ENCODE peak calls at places on chromosomes 4 and X, in nine cellular contexts. J is spleen, E is GM23338, M is HCT116, V is GM12891, Q is GM12878, G is transverse colon, D is upper lobe of left lung, Y is sigmoid colon. H is an unnamed sample.

GRCh38 chr4:6926681-6927478 is 17.3 kb downstream of the TBC1D14 start:
- DNase-seq in J (no peak), E (no peak), M (no peak), V (no peak), Q (no peak), G (peak), D (peak), Y (no peak), H (no peak)

GRCh38 chr4:13907255-13907751 is 279.8 kb upstream of the BOD1L1 start:
- DNase-seq in J (no peak), E (peak), M (no peak), V (no peak), Q (no peak), G (no peak), D (no peak), Y (no peak), H (no peak)

GRCh38 chr4:157014621-157015591 is 43.3 kb upstream of the PDGFC start:
- DNase-seq in J (no peak), E (peak), M (peak), V (no peak), Q (no peak), G (no peak), D (no peak), Y (no peak), H (no peak)

GRCh38 chr4:55183926-55184599 is 58.7 kb upstream of the KDR start:
- DNase-seq in J (no peak), E (peak), M (peak), V (no peak), Q (no peak), G (no peak), D (peak), Y (no peak), H (peak)

GRCh38 chrX:39828971-39829370 is 268.8 kb downstream of the BCOR start:
- DNase-seq in J (no peak), E (no peak), M (no peak), V (no peak), Q (no peak), G (no peak), D (no peak), Y (no peak), H (no peak)

GRCh38 chrX:133094098-133094731 is 2.7 kb downstream of the USP26 start:
- DNase-seq in J (no peak), E (no peak), M (no peak), V (no peak), Q (no peak), G (no peak), D (no peak), Y (no peak), H (no peak)

GRCh38 chrX:4572652-4573051 is 859.2 kb upstream of the PRKX start:
- DNase-seq in J (no peak), E (peak), M (no peak), V (no peak), Q (no peak), G (no peak), D (no peak), Y (no peak), H (no peak)

GRCh38 chrX:1485033-1485432 is 32.3 kb upstream of the ASMTL start:
- DNase-seq in J (peak), E (no peak), M (no peak), V (no peak), Q (no peak), G (no peak), D (no peak), Y (peak), H (peak)

GRCh38 chr4:141350122-141350904 is 129.6 kb downstream of the ZNF330 start:
- DNase-seq in J (no peak), E (no peak), M (no peak), V (no peak), Q (no peak), G (peak), D (peak), Y (peak), H (no peak)
- TF ChIP-seq POLR2AphosphoS5 in J (no peak), E (no peak), M (no peak), V (no peak), Q (no peak), G (peak), D (no peak), Y (peak), H (no peak)

GRCh38 chr4:23887173-23887572 is 2.7 kb downstream of the PPARGC1A start:
- DNase-seq in J (no peak), E (no peak), M (no peak), V (no peak), Q (no peak), G (no peak), D (no peak), Y (no peak), H (no peak)

GRCh38 chr4:23889368-23889767 is 479 bp downstream of the PPARGC1A start:
- DNase-seq in J (no peak), E (no peak), M (no peak), V (no peak), Q (no peak), G (no peak), D (no peak), Y (no peak), H (no peak)

GRCh38 chr4:23887989-23888388 is 1.9 kb downstream of the PPARGC1A start:
- DNase-seq in J (no peak), E (no peak), M (no peak), V (no peak), Q (no peak), G (no peak), D (no peak), Y (no peak), H (no peak)

GRCh38 chr4:23889814-23890269 is at the start of gene PPARGC1A:
- DNase-seq in J (no peak), E (peak), M (no peak), V (no peak), Q (no peak), G (peak), D (peak), Y (peak), H (peak)

DNA sequence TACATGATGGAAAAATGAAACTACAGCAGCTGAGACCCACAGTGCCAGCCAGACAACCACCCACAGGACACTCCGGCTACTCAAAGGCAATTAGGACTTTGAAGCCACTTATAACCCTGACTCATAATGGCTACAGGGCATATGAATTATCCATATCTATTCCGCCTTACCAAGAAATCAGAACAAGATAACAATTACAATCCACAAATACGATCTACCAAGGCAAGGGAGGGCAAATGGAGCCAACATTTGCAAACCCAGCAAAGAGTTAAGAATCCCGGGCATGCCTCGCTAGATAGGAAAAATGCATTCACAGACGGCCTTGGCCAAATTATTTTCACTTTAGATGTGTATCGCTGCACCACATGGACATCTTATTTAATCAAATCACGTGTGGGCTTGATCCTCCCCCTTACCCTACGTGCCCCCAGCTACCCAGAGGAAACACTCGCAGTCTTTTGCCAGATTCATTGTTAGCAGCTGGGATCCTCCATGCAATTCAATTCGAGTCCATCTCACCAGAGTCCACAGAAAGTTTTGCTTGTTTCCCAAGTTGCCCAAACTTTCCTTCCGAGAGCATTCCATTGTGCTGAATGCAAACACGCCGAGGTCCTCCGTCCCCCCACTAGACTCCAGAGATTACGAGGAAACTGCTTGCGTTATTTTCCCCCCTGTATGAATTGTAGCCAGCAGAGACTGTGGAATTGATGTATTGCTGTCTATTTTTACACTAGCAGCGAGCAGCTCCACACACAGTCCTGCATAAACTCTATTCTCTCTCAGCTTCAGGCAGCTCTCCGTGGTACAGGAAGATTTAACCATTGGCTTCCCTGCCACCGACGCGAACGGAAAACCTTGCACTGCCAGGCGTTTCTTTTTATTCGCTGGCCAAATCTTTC is 1.2 kb downstream of the PPARGC1A start:
- DNase-seq in J (no peak), E (peak), M (no peak), V (no peak), Q (no peak), G (no peak), D (no peak), Y (peak), H (no peak)
- TF ChIP-seq POLR2AphosphoS5 in J (no peak), E (no peak), M (no peak), V (no peak), Q (no peak), G (peak), D (peak), Y (peak), H (no peak)

DNA sequence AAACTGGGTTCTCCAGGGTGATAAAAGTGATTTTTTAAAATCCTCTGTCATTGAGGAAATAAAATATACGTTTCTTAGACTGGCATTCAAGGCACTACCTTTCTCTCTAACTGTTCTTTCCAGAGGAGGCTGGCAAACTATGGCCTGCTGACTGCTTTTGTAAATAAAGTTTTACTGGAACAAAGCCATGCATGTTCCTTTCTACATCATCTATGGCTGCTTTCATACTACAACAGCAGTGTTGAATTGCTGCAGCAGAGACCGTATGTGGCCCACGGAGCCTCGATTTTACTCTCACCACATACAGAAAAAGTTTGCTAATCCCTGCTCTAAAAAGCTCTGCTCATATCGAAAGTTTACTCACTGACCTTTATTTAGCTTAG is 20.2 kb downstream of the SETD7 start:
- DNase-seq in J (no peak), E (no peak), M (no peak), V (no peak), Q (no peak), G (no peak), D (no peak), Y (no peak), H (no peak)
- TF ChIP-seq POLR2AphosphoS5 in J (no peak), E (no peak), M (no peak), V (no peak), Q (no peak), G (no peak), D (no peak), Y (no peak), H (no peak)

GRCh38 chrX:139542652-139543051 is 12.1 kb downstream of the F9 start:
- DNase-seq in J (no peak), E (no peak), M (no peak), V (no peak), Q (no peak), G (no peak), D (no peak), Y (no peak), H (no peak)

GRCh38 chrX:139538907-139539593 is 8.5 kb downstream of the F9 start:
- DNase-seq in J (no peak), E (no peak), M (no peak), V (no peak), Q (no peak), G (no peak), D (no peak), Y (no peak), H (no peak)

GRCh38 chrX:139544591-139544990 is 14.1 kb downstream of the F9 start:
- DNase-seq in J (no peak), E (no peak), M (no peak), V (no peak), Q (no peak), G (no peak), D (no peak), Y (no peak), H (no peak)

GRCh38 chrX:139543920-139544319 is 13.4 kb downstream of the F9 start:
- DNase-seq in J (no peak), E (no peak), M (no peak), V (no peak), Q (no peak), G (no peak), D (no peak), Y (no peak), H (no peak)
- TF ChIP-seq POLR2AphosphoS5 in J (no peak), E (no peak), M (no peak), V (no peak), Q (no peak), G (no peak), D (no peak), Y (no peak), H (no peak)

GRCh38 chr4:3836041-3836801 is 70.0 kb downstream of the ADRA2C start:
- DNase-seq in J (no peak), E (peak), M (no peak), V (no peak), Q (no peak), G (no peak), D (no peak), Y (no peak), H (no peak)
- TF ChIP-seq POLR2AphosphoS5 in J (no peak), E (no peak), M (no peak), V (no peak), Q (no peak), G (no peak), D (no peak), Y (no peak), H (no peak)

DNA sequence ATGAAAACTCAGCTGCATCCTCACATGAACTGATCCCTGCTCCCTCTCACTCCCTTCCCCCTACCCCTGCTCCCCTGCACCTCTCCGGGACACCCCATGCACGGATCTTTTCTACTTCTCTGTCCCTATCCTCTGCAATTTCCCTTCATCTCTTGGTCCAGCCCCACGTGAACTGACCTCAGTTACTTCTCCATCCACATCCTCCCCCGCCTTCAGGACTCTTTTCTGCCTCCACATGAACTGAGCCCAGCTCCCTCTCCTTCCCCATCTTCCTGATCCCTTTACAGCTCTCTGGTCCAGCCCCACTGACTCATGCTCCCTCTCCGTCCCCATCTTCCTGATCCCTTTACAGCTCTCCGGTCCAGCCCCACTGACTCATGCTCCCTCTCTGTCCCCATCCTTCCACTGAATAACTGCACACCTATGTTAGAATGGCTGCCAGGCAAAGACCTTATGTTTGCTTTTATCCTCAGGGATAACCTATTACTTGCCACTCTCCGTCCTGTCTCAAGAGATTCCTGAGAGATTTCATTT is 5.6 kb downstream of the CETN2 start:
- DNase-seq in J (no peak), E (no peak), M (no peak), V (no peak), Q (no peak), G (no peak), D (no peak), Y (no peak), H (no peak)
- TF ChIP-seq POLR2AphosphoS5 in J (no peak), E (no peak), M (no peak), V (no peak), Q (no peak), G (no peak), D (no peak), Y (no peak), H (no peak)

GRCh38 chr4:81003549-81004240 is 26.8 kb upstream of the BMP3 start:
- DNase-seq in J (no peak), E (no peak), M (no peak), V (no peak), Q (peak), G (peak), D (no peak), Y (no peak), H (no peak)
- TF ChIP-seq POLR2AphosphoS5 in J (no peak), E (no peak), M (no peak), V (no peak), Q (no peak), G (peak), D (no peak), Y (no peak), H (no peak)

GRCh38 chr4:122700178-122700725 is 32.3 kb upstream of the BBS12 start:
- DNase-seq in J (no peak), E (peak), M (peak), V (no peak), Q (no peak), G (peak), D (peak), Y (peak), H (peak)
- TF ChIP-seq POLR2AphosphoS5 in J (peak), E (no peak), M (no peak), V (no peak), Q (no peak), G (peak), D (no peak), Y (peak), H (peak)

GRCh38 chrX:68827848-68828562 is 816 bp upstream of the EFNB1 start:
- DNase-seq in J (peak), E (peak), M (peak), V (no peak), Q (no peak), G (peak), D (peak), Y (peak), H (peak)
- TF ChIP-seq POLR2AphosphoS5 in J (peak), E (no peak), M (no peak), V (no peak), Q (no peak), G (no peak), D (no peak), Y (peak), H (no peak)

H was measured in breast epithelium.